ENCODE peak calls at places on chromosomes 2 and 18, in eight cellular contexts. E, R, U, S, Z, V, F and M are unnamed samples.

GRCh38 chr18:76686737-76687231 is 135.6 kb upstream of the ZNF236 start:
- DNase-seq in R (peak; percentile 63), E (peak; percentile 61), Z (no peak), S (peak; percentile 72), V (peak; percentile 58), F (peak; percentile 54), U (peak; percentile 77), M (peak; percentile 68)

GRCh38 chr2:128603411-128603924 is 284.8 kb upstream of the HS6ST1 start:
- DNase-seq in E (no peak), R (no peak), U (no peak), F (no peak), Z (no peak), V (no peak), S (no peak), M (no peak)

GRCh38 chr2:38601463-38602135 is 1.1 kb downstream of the HNRNPLL start:
- DNase-seq in E (no peak), U (peak; percentile 57), R (no peak), F (no peak), Z (no peak), S (peak; percentile 63), V (no peak), M (no peak)

GRCh38 chr2:8006626-8007025 is 675.2 kb upstream of the ID2 start:
- DNase-seq in V (no peak), S (no peak), U (no peak), R (no peak), E (no peak), F (no peak), Z (no peak), M (no peak)

GRCh38 chr2:190791347-190791982 is 89.2 kb upstream of the GLS start:
- DNase-seq in V (peak; percentile 55), S (peak; percentile 91), E (peak; percentile 31), U (peak; percentile 62), Z (peak; percentile 13), F (peak; percentile 94), R (no peak), M (peak; percentile 42)

GRCh38 chr2:96085541-96086355 is 30.6 kb downstream of the ADRA2B start:
- DNase-seq in F (no peak), U (no peak), E (no peak), R (peak; percentile 4), Z (no peak), S (no peak), V (no peak), M (peak; percentile 48)

GRCh38 chr2:73203055-73203681 is 794 bp downstream of the NOTO start:
- DNase-seq in U (peak; percentile 18), R (peak; percentile 31), V (no peak), F (no peak), S (peak; percentile 13), Z (no peak), E (no peak), M (no peak)

GRCh38 chr2:195105581-195105980 is 551.4 kb upstream of the SLC39A10 start:
- DNase-seq in S (no peak), R (no peak), Z (no peak), V (no peak), F (no peak), E (no peak), U (no peak), M (no peak)

GRCh38 chr2:227471924-227472264 is at the start of gene AGFG1:
- DNase-seq in U (peak; percentile 84), S (peak; percentile 64), V (peak; percentile 91), Z (peak; percentile 27), E (peak; percentile 68), F (no peak), R (peak; percentile 91), M (peak; percentile 89)

DNA sequence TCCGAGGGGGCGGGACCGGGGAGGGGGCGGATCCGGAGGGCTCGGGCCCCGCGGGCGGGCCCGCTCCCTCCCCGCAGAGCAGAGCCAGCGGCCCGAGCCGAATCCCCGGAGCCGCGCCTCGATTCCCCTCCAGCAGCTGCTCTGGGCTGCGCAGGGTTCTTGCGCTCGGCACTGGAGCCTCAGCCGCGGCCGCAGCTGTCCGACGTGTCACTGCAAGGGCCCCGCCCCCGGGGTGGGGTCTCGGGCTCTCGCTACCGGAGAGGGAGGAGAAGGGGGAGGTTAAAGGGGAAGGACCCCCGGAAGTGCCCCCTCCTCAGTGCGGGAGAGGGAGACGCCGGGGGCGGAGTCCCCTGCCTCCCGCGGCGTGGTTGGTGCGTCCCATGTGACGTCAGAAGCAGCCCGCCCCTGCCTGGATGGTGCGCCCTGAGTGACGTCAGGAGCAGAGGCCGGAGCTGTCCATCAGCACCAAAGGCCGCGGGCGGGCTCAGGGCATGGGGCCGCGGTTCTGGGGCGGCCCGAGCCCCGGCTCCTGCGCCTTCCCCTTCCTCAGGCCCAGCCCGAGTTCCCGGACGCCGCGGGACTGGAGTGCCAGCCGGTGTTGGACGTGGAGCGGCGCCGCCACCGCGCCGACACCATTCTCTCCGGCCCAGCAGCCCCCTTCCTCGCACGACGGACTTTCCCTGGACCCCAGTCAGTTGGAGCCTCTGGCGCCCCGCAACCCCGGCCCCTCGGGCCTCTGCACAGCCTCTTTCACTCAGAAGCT is at the start of the genes CHPF and TMEM198:
- DNase-seq in E (peak; percentile 96), Z (peak; percentile 93), F (peak; percentile 95), U (peak; percentile 98), S (peak; percentile 98), V (peak; percentile 91), R (peak; percentile 99), M (peak; percentile 99)
- TF ChIP-seq CTCF in E (no peak), Z (no peak), F (no peak), U (no peak), S (no peak), V (no peak), R (no peak), M (no peak)

GRCh38 chr2:211033765-211034164 is 477.4 kb downstream of the CPS1 start:
- DNase-seq in R (no peak), E (no peak), V (no peak), S (peak; percentile 18), Z (no peak), U (peak; percentile 34), F (no peak), M (no peak)

DNA sequence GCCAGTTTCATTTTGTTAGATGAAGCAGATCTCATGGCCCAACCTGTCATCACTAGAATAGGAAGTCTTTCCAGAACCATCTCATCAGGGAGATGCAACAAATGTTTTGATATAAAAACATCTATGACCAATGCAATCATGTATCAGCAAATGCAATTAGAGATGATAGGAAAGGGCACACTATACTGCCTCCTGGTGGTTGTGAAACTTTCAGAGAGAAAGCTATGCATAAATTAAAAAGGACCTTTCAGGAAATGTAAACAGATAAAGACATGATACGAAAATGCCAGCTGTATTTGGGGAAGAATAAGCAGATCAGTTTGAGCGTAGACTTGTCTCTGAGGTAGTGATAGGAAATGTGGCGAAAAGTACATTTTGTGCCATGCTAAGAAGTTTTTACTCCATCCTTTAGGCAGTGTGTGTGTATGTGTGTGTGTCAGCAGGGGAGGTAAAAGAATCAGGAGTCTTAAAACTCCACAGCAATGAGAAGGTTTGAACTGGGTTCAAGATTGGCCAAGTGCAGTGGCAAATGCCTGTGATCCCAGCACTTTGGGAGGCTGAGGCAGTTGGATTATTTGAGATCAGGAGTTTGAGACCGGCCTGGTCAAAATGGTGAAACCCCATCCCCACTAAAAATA is 479.3 kb downstream of the CPS1 start:
- DNase-seq in U (peak; percentile 47), V (peak; percentile 31), F (no peak), S (peak; percentile 14), E (no peak), Z (no peak), R (no peak), M (no peak)
- TF ChIP-seq CTCF in U (peak; percentile 72), V (peak; percentile 74), F (peak; percentile 77), S (no peak), E (peak; percentile 48), Z (peak; percentile 26), R (no peak), M (peak; percentile 43)

DNA sequence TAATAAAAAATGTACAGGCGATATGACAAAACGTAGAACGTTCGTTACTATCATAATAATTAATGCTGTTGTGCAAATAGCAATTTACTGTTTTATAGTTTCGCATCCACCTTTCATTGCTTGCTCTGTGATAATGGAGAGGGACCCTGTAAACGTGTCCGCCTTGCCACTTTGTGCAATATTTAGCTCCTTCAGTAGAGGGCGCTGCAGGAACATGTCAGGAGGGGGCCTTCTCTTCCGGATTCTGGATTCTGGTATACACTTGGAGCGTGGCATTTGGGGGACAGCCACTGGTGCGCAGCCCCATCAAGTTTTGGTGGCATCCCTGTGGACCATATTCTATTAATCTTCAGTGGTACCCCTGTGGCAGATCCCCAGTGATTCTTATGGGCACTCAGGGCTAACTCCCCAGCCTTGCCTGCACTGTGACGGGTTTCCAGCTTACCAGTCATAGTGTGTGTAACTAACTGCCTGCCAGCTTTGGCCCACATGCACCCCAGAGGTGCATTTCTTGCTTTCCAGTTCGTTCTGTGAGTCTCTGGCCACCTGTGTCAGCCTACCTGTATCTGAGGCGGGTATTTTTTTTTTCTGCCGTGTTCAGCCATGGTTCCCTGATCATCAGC is 140.3 kb downstream of the CYRIA start:
- DNase-seq in S (no peak), U (peak; percentile 11), R (peak; percentile 81), E (no peak), Z (no peak), F (no peak), V (peak; percentile 74), M (no peak)
- TF ChIP-seq CTCF in S (peak; percentile 42), U (peak; percentile 46), R (peak; percentile 78), E (peak; percentile 22), Z (no peak), F (peak; percentile 67), V (peak; percentile 90), M (peak; percentile 8)

GRCh38 chr2:111135910-111136297 is 15.2 kb downstream of the BCL2L11 start:
- DNase-seq in R (peak; percentile 55), V (no peak), U (peak; percentile 73), E (no peak), S (peak; percentile 85), Z (no peak), F (no peak), M (peak; percentile 29)
- TF ChIP-seq CTCF in R (no peak), V (no peak), U (peak; percentile 35), E (no peak), S (no peak), Z (no peak), F (no peak), M (no peak)